ENCODE peak calls at places on chromosomes 3 and 15, in ten cellular contexts. One of them, this sample, is unnamed.

GRCh38 chr3:132326251-132326650 is 9.0 kb downstream of the ACP3 start:
- DNase-seq in NCI-H1105: peak
- DNase-seq in cardiac muscle cell: no peak
- DNase-seq in NCI-H510A treated with DMSO at 0.1 percent for 48 hours: no peak
- DNase-seq in MCF 10A: no peak
- DNase-seq in H54: no peak
- DNase-seq in effector CD4-positive, alpha-beta T cell: no peak
- DNase-seq in foreskin melanocyte: no peak
- DNase-seq in type B pancreatic cell: no peak
- DNase-seq in GM23338: no peak
- DNase-seq in this sample: no peak

GRCh38 chr3:47394140-47394855 is 13.5 kb downstream of the PTPN23 start:
- DNase-seq in NCI-H1105: no peak
- DNase-seq in cardiac muscle cell: peak
- DNase-seq in NCI-H510A treated with DMSO at 0.1 percent for 48 hours: no peak
- DNase-seq in MCF 10A: no peak
- DNase-seq in H54: no peak
- DNase-seq in effector CD4-positive, alpha-beta T cell: no peak
- DNase-seq in foreskin melanocyte: no peak
- DNase-seq in type B pancreatic cell: no peak
- DNase-seq in GM23338: no peak
- DNase-seq in this sample: no peak

GRCh38 chr3:116270053-116270452 is 175.2 kb downstream of the LSAMP start:
- DNase-seq in NCI-H1105: no peak
- DNase-seq in cardiac muscle cell: peak
- DNase-seq in NCI-H510A treated with DMSO at 0.1 percent for 48 hours: no peak
- DNase-seq in MCF 10A: no peak
- DNase-seq in H54: no peak
- DNase-seq in effector CD4-positive, alpha-beta T cell: no peak
- DNase-seq in foreskin melanocyte: no peak
- DNase-seq in type B pancreatic cell: no peak
- DNase-seq in GM23338: no peak
- DNase-seq in this sample: no peak

GRCh38 chr15:67189326-67190051 is 65.0 kb downstream of the AAGAB start:
- DNase-seq in NCI-H1105: no peak
- DNase-seq in cardiac muscle cell: no peak
- DNase-seq in NCI-H510A treated with DMSO at 0.1 percent for 48 hours: no peak
- DNase-seq in MCF 10A: no peak
- DNase-seq in H54: no peak
- DNase-seq in effector CD4-positive, alpha-beta T cell: no peak
- DNase-seq in foreskin melanocyte: no peak
- DNase-seq in type B pancreatic cell: peak
- DNase-seq in GM23338: no peak
- DNase-seq in this sample: no peak

GRCh38 chr15:90838066-90838465 is 30.3 kb upstream of the FURIN start:
- DNase-seq in NCI-H1105: no peak
- DNase-seq in cardiac muscle cell: no peak
- DNase-seq in NCI-H510A treated with DMSO at 0.1 percent for 48 hours: no peak
- DNase-seq in MCF 10A: no peak
- DNase-seq in H54: no peak
- DNase-seq in effector CD4-positive, alpha-beta T cell: peak
- DNase-seq in foreskin melanocyte: no peak
- DNase-seq in type B pancreatic cell: no peak
- DNase-seq in GM23338: no peak
- DNase-seq in this sample: peak

GRCh38 chr3:10600159-10601125 is 95.1 kb upstream of the ATP2B2 start:
- DNase-seq in NCI-H1105: no peak
- DNase-seq in cardiac muscle cell: no peak
- DNase-seq in NCI-H510A treated with DMSO at 0.1 percent for 48 hours: no peak
- DNase-seq in MCF 10A: no peak
- DNase-seq in H54: peak
- DNase-seq in effector CD4-positive, alpha-beta T cell: no peak
- DNase-seq in foreskin melanocyte: peak
- DNase-seq in type B pancreatic cell: no peak
- DNase-seq in GM23338: no peak
- DNase-seq in this sample: no peak

GRCh38 chr3:134201201-134202130 is 49.2 kb downstream of the RYK start:
- DNase-seq in NCI-H1105: no peak
- DNase-seq in cardiac muscle cell: peak
- DNase-seq in NCI-H510A treated with DMSO at 0.1 percent for 48 hours: no peak
- DNase-seq in MCF 10A: peak
- DNase-seq in H54: peak
- DNase-seq in effector CD4-positive, alpha-beta T cell: no peak
- DNase-seq in foreskin melanocyte: peak
- DNase-seq in type B pancreatic cell: no peak
- DNase-seq in GM23338: no peak
- DNase-seq in this sample: no peak

GRCh38 chr3:52532838-52533622 is 627 bp downstream of the NT5DC2 start:
- DNase-seq in NCI-H1105: no peak
- DNase-seq in cardiac muscle cell: peak
- DNase-seq in NCI-H510A treated with DMSO at 0.1 percent for 48 hours: no peak
- DNase-seq in MCF 10A: peak
- DNase-seq in H54: peak
- DNase-seq in effector CD4-positive, alpha-beta T cell: no peak
- DNase-seq in foreskin melanocyte: no peak
- DNase-seq in type B pancreatic cell: peak
- DNase-seq in GM23338: peak
- DNase-seq in this sample: no peak

GRCh38 chr15:100332231-100332630 is 9.5 kb downstream of the ADAMTS17 start:
- DNase-seq in NCI-H1105: no peak
- DNase-seq in cardiac muscle cell: no peak
- DNase-seq in NCI-H510A treated with DMSO at 0.1 percent for 48 hours: no peak
- DNase-seq in MCF 10A: no peak
- DNase-seq in H54: no peak
- DNase-seq in effector CD4-positive, alpha-beta T cell: no peak
- DNase-seq in foreskin melanocyte: no peak
- DNase-seq in type B pancreatic cell: no peak
- DNase-seq in GM23338: no peak
- DNase-seq in this sample: no peak

GRCh38 chr3:9028134-9028533 is 64.9 kb upstream of the RAD18 start:
- DNase-seq in NCI-H1105: peak
- DNase-seq in cardiac muscle cell: peak
- DNase-seq in NCI-H510A treated with DMSO at 0.1 percent for 48 hours: no peak
- DNase-seq in MCF 10A: peak
- DNase-seq in H54: no peak
- DNase-seq in effector CD4-positive, alpha-beta T cell: no peak
- DNase-seq in foreskin melanocyte: no peak
- DNase-seq in type B pancreatic cell: no peak
- DNase-seq in GM23338: no peak
- DNase-seq in this sample: no peak

GRCh38 chr3:27138562-27138961 is 230.6 kb downstream of the NEK10 start:
- DNase-seq in NCI-H1105: no peak
- DNase-seq in cardiac muscle cell: no peak
- DNase-seq in NCI-H510A treated with DMSO at 0.1 percent for 48 hours: no peak
- DNase-seq in MCF 10A: no peak
- DNase-seq in H54: no peak
- DNase-seq in effector CD4-positive, alpha-beta T cell: no peak
- DNase-seq in foreskin melanocyte: no peak
- DNase-seq in type B pancreatic cell: no peak
- DNase-seq in GM23338: no peak
- DNase-seq in this sample: no peak

GRCh38 chr15:39488498-39488897 is 92.4 kb upstream of the THBS1 start:
- DNase-seq in NCI-H1105: no peak
- DNase-seq in cardiac muscle cell: peak
- DNase-seq in NCI-H510A treated with DMSO at 0.1 percent for 48 hours: no peak
- DNase-seq in MCF 10A: no peak
- DNase-seq in H54: no peak
- DNase-seq in effector CD4-positive, alpha-beta T cell: no peak
- DNase-seq in foreskin melanocyte: no peak
- DNase-seq in type B pancreatic cell: no peak
- DNase-seq in GM23338: no peak
- DNase-seq in this sample: no peak

GRCh38 chr3:149506965-149507364 is 32.5 kb downstream of the TM4SF4 start:
- DNase-seq in NCI-H1105: no peak
- DNase-seq in cardiac muscle cell: no peak
- DNase-seq in NCI-H510A treated with DMSO at 0.1 percent for 48 hours: no peak
- DNase-seq in MCF 10A: no peak
- DNase-seq in H54: no peak
- DNase-seq in effector CD4-positive, alpha-beta T cell: no peak
- DNase-seq in foreskin melanocyte: no peak
- DNase-seq in type B pancreatic cell: no peak
- DNase-seq in GM23338: no peak
- DNase-seq in this sample: no peak

GRCh38 chr15:59611277-59612260 is at the start of gene GCNT3:
- DNase-seq in NCI-H1105: no peak
- DNase-seq in cardiac muscle cell: peak
- DNase-seq in NCI-H510A treated with DMSO at 0.1 percent for 48 hours: no peak
- DNase-seq in MCF 10A: peak
- DNase-seq in H54: peak
- DNase-seq in effector CD4-positive, alpha-beta T cell: no peak
- DNase-seq in foreskin melanocyte: no peak
- DNase-seq in type B pancreatic cell: no peak
- DNase-seq in GM23338: no peak
- DNase-seq in this sample: no peak

GRCh38 chr3:7285502-7285901 is 424.6 kb downstream of the GRM7 start:
- DNase-seq in NCI-H1105: no peak
- DNase-seq in cardiac muscle cell: peak
- DNase-seq in NCI-H510A treated with DMSO at 0.1 percent for 48 hours: no peak
- DNase-seq in MCF 10A: peak
- DNase-seq in H54: no peak
- DNase-seq in effector CD4-positive, alpha-beta T cell: no peak
- DNase-seq in foreskin melanocyte: no peak
- DNase-seq in type B pancreatic cell: no peak
- DNase-seq in GM23338: peak
- DNase-seq in this sample: no peak

GRCh38 chr3:193788189-193788946 is 195.4 kb downstream of the OPA1 start:
- DNase-seq in NCI-H1105: peak
- DNase-seq in cardiac muscle cell: peak
- DNase-seq in NCI-H510A treated with DMSO at 0.1 percent for 48 hours: peak
- DNase-seq in MCF 10A: peak
- DNase-seq in H54: peak
- DNase-seq in effector CD4-positive, alpha-beta T cell: no peak
- DNase-seq in foreskin melanocyte: peak
- DNase-seq in type B pancreatic cell: no peak
- DNase-seq in GM23338: peak
- DNase-seq in this sample: no peak

GRCh38 chr3:10464068-10464434 is 41.3 kb downstream of the ATP2B2 start:
- DNase-seq in NCI-H1105: no peak
- DNase-seq in cardiac muscle cell: no peak
- DNase-seq in NCI-H510A treated with DMSO at 0.1 percent for 48 hours: no peak
- DNase-seq in MCF 10A: no peak
- DNase-seq in H54: no peak
- DNase-seq in effector CD4-positive, alpha-beta T cell: no peak
- DNase-seq in foreskin melanocyte: no peak
- DNase-seq in type B pancreatic cell: no peak
- DNase-seq in GM23338: no peak
- DNase-seq in this sample: no peak

GRCh38 chr3:15630646-15631350 is 29.3 kb downstream of the BTD start:
- DNase-seq in NCI-H1105: no peak
- DNase-seq in cardiac muscle cell: peak
- DNase-seq in NCI-H510A treated with DMSO at 0.1 percent for 48 hours: peak
- DNase-seq in MCF 10A: peak
- DNase-seq in H54: no peak
- DNase-seq in effector CD4-positive, alpha-beta T cell: no peak
- DNase-seq in foreskin melanocyte: peak
- DNase-seq in type B pancreatic cell: no peak
- DNase-seq in GM23338: peak
- DNase-seq in this sample: no peak

GRCh38 chr3:42696356-42697301 is 6.0 kb downstream of the HHATL start:
- DNase-seq in NCI-H1105: no peak
- DNase-seq in cardiac muscle cell: no peak
- DNase-seq in NCI-H510A treated with DMSO at 0.1 percent for 48 hours: no peak
- DNase-seq in MCF 10A: no peak
- DNase-seq in H54: no peak
- DNase-seq in effector CD4-positive, alpha-beta T cell: no peak
- DNase-seq in foreskin melanocyte: no peak
- DNase-seq in type B pancreatic cell: peak
- DNase-seq in GM23338: no peak
- DNase-seq in this sample: no peak

GRCh38 chr3:42991369-42992315 is 12.5 kb downstream of the GASK1A start:
- DNase-seq in NCI-H1105: no peak
- DNase-seq in cardiac muscle cell: peak
- DNase-seq in NCI-H510A treated with DMSO at 0.1 percent for 48 hours: no peak
- DNase-seq in MCF 10A: no peak
- DNase-seq in H54: no peak
- DNase-seq in effector CD4-positive, alpha-beta T cell: no peak
- DNase-seq in foreskin melanocyte: peak
- DNase-seq in type B pancreatic cell: no peak
- DNase-seq in GM23338: peak
- DNase-seq in this sample: no peak

GRCh38 chr15:29433050-29433318 is 163.4 kb upstream of the NSMCE3 start:
- DNase-seq in NCI-H1105: no peak
- DNase-seq in cardiac muscle cell: no peak
- DNase-seq in NCI-H510A treated with DMSO at 0.1 percent for 48 hours: no peak
- DNase-seq in MCF 10A: no peak
- DNase-seq in H54: no peak
- DNase-seq in effector CD4-positive, alpha-beta T cell: no peak
- DNase-seq in foreskin melanocyte: no peak
- DNase-seq in type B pancreatic cell: no peak
- DNase-seq in GM23338: no peak
- DNase-seq in this sample: no peak

GRCh38 chr15:56732135-56732880 is 1.0 kb downstream of the ZNF280D start:
- DNase-seq in NCI-H1105: no peak
- DNase-seq in cardiac muscle cell: peak
- DNase-seq in NCI-H510A treated with DMSO at 0.1 percent for 48 hours: peak
- DNase-seq in MCF 10A: peak
- DNase-seq in H54: no peak
- DNase-seq in effector CD4-positive, alpha-beta T cell: no peak
- DNase-seq in foreskin melanocyte: no peak
- DNase-seq in type B pancreatic cell: no peak
- DNase-seq in GM23338: peak
- DNase-seq in this sample: no peak

GRCh38 chr3:87761341-87761740 is 297.5 kb downstream of the CGGBP1 start:
- DNase-seq in NCI-H1105: no peak
- DNase-seq in cardiac muscle cell: no peak
- DNase-seq in NCI-H510A treated with DMSO at 0.1 percent for 48 hours: no peak
- DNase-seq in MCF 10A: no peak
- DNase-seq in H54: no peak
- DNase-seq in effector CD4-positive, alpha-beta T cell: no peak
- DNase-seq in foreskin melanocyte: no peak
- DNase-seq in type B pancreatic cell: no peak
- DNase-seq in GM23338: no peak
- DNase-seq in this sample: no peak

GRCh38 chr15:51450001-51450400 is 108.5 kb downstream of the GLDN start:
- DNase-seq in NCI-H1105: no peak
- DNase-seq in cardiac muscle cell: peak
- DNase-seq in NCI-H510A treated with DMSO at 0.1 percent for 48 hours: no peak
- DNase-seq in MCF 10A: peak
- DNase-seq in H54: no peak
- DNase-seq in effector CD4-positive, alpha-beta T cell: no peak
- DNase-seq in foreskin melanocyte: no peak
- DNase-seq in type B pancreatic cell: no peak
- DNase-seq in GM23338: no peak
- DNase-seq in this sample: no peak

GRCh38 chr15:49467782-49468181 is 44.7 kb downstream of the FGF7 start:
- DNase-seq in NCI-H1105: no peak
- DNase-seq in cardiac muscle cell: peak
- DNase-seq in NCI-H510A treated with DMSO at 0.1 percent for 48 hours: no peak
- DNase-seq in MCF 10A: no peak
- DNase-seq in H54: no peak
- DNase-seq in effector CD4-positive, alpha-beta T cell: no peak
- DNase-seq in foreskin melanocyte: no peak
- DNase-seq in type B pancreatic cell: no peak
- DNase-seq in GM23338: no peak
- DNase-seq in this sample: no peak

GRCh38 chr3:52171577-52172261 is 17.5 kb upstream of the POC1A start:
- DNase-seq in NCI-H1105: no peak
- DNase-seq in cardiac muscle cell: peak
- DNase-seq in NCI-H510A treated with DMSO at 0.1 percent for 48 hours: no peak
- DNase-seq in MCF 10A: peak
- DNase-seq in H54: peak
- DNase-seq in effector CD4-positive, alpha-beta T cell: no peak
- DNase-seq in foreskin melanocyte: no peak
- DNase-seq in type B pancreatic cell: no peak
- DNase-seq in GM23338: no peak
- DNase-seq in this sample: no peak

GRCh38 chr3:197856199-197856816 is 65.3 kb downstream of the LRCH3 start:
- DNase-seq in NCI-H1105: no peak
- DNase-seq in cardiac muscle cell: no peak
- DNase-seq in NCI-H510A treated with DMSO at 0.1 percent for 48 hours: no peak
- DNase-seq in MCF 10A: no peak
- DNase-seq in H54: no peak
- DNase-seq in effector CD4-positive, alpha-beta T cell: no peak
- DNase-seq in foreskin melanocyte: no peak
- DNase-seq in type B pancreatic cell: no peak
- DNase-seq in GM23338: no peak
- DNase-seq in this sample: no peak